ENCODE peak calls at places on chromosomes 16 and 17, in ten cellular contexts. U, Y, F, I, N, X, E, A, G and O are unnamed samples.

GRCh38 chr17:67258836-67259468 is 14.0 kb upstream of the HELZ start:
- DNase-seq in F (no peak), N (no peak), X (no peak), U (no peak), E (peak), G (no peak), A (no peak), Y (no peak), I (no peak), O (no peak)

GRCh38 chr16:87765776-87766484 is at the start of gene KLHDC4:
- DNase-seq in U (peak), A (peak), E (peak), I (peak), N (peak), F (peak), Y (peak), G (peak), X (peak), O (peak)

GRCh38 chr16:12461201-12461600 is 342.5 kb downstream of the CPPED1 start:
- DNase-seq in N (peak), Y (no peak), E (no peak), X (no peak), F (no peak), U (no peak), I (no peak), G (no peak), A (no peak), O (no peak)

GRCh38 chr16:56111100-56111499 is 80.2 kb upstream of the GNAO1 start:
- DNase-seq in Y (no peak), A (no peak), U (no peak), G (no peak), N (no peak), E (no peak), X (no peak), I (no peak), F (no peak), O (no peak)

GRCh38 chr17:57946798-57947358 is 8.3 kb downstream of the CUEDC1 start:
- DNase-seq in A (no peak), I (peak), X (no peak), G (peak), Y (no peak), F (peak), N (peak), U (peak), E (peak), O (no peak)

GRCh38 chr17:73074515-73074914 is 18.0 kb downstream of the SLC39A11 start:
- DNase-seq in G (no peak), E (no peak), Y (no peak), U (no peak), I (no peak), A (no peak), X (no peak), F (no peak), N (no peak), O (no peak)

GRCh38 chr16:82082543-82083244 is 47.6 kb downstream of the HSD17B2 start:
- DNase-seq in N (no peak), U (peak), I (no peak), Y (no peak), X (no peak), E (no peak), F (no peak), A (no peak), G (peak), O (no peak)

GRCh38 chr17:40241435-40241834 is 22.3 kb downstream of the WIPF2 start:
- DNase-seq in Y (no peak), I (no peak), A (no peak), F (no peak), X (no peak), E (no peak), U (peak), N (no peak), G (no peak), O (no peak)

GRCh38 chr16:4496305-4496704 is 20.1 kb downstream of the HMOX2 start:
- DNase-seq in U (peak), F (no peak), E (no peak), A (no peak), G (no peak), X (no peak), N (no peak), I (no peak), Y (no peak), O (no peak)

GRCh38 chr17:13626703-13627102 is 25.0 kb upstream of the HS3ST3A1 start:
- DNase-seq in E (no peak), F (no peak), G (no peak), U (peak), Y (no peak), X (no peak), N (peak), A (no peak), I (no peak), O (no peak)

GRCh38 chr16:50838885-50839284 is 97.0 kb downstream of the CYLD start:
- DNase-seq in U (no peak), Y (no peak), N (no peak), G (no peak), E (no peak), F (no peak), A (no peak), I (no peak), X (no peak), O (no peak)

GRCh38 chr17:69860142-69860680 is 214.8 kb upstream of the KCNJ16 start:
- DNase-seq in Y (no peak), G (no peak), A (no peak), N (no peak), F (no peak), X (no peak), U (no peak), E (no peak), I (no peak), O (no peak)

GRCh38 chr17:59558953-59559352 is 6.5 kb upstream of the DHX40 start:
- DNase-seq in I (no peak), F (no peak), X (no peak), A (no peak), Y (peak), N (peak), E (no peak), G (no peak), U (peak), O (no peak)

GRCh38 chr17:16250635-16251034 is 33.6 kb downstream of the PIGL start:
- DNase-seq in A (no peak), G (no peak), I (no peak), Y (no peak), X (no peak), N (peak), E (no peak), F (no peak), U (peak), O (no peak)

GRCh38 chr16:29963021-29963743 is 1.3 kb downstream of the TMEM219 start:
- DNase-seq in N (no peak), F (no peak), E (no peak), U (no peak), G (no peak), I (no peak), A (no peak), Y (no peak), X (no peak), O (no peak)

GRCh38 chr17:35404360-35404759 is 27.9 kb downstream of the SLFN12 start:
- DNase-seq in F (no peak), X (no peak), U (peak), Y (no peak), N (peak), A (no peak), I (no peak), G (no peak), E (no peak), O (no peak)

GRCh38 chr16:12798846-12799245 is 4.8 kb downstream of the CPPED1 start:
- DNase-seq in U (no peak), A (no peak), G (no peak), Y (no peak), F (no peak), X (no peak), I (no peak), E (no peak), N (no peak), O (no peak)

GRCh38 chr16:57028086-57028485 is 38.7 kb downstream of the NLRC5 start:
- DNase-seq in A (peak), E (no peak), G (no peak), U (no peak), Y (no peak), I (no peak), X (no peak), F (no peak), N (no peak), O (no peak)

GRCh38 chr16:57255686-57256415 is 10.8 kb downstream of the ARL2BP start:
- DNase-seq in A (no peak), F (peak), I (no peak), Y (no peak), G (no peak), E (no peak), U (no peak), X (no peak), N (no peak), O (no peak)

GRCh38 chr16:66961065-66961744 is at the start of gene CES3:
- DNase-seq in N (peak), F (peak), A (peak), U (peak), Y (peak), X (peak), G (peak), I (no peak), E (peak), O (peak)

GRCh38 chr16:13229039-13229438 is 327.6 kb downstream of the SHISA9 start:
- DNase-seq in I (no peak), A (no peak), U (no peak), E (no peak), G (no peak), Y (no peak), N (no peak), F (no peak), X (no peak), O (no peak)

GRCh38 chr16:82657239-82657638 is 30.5 kb downstream of the CDH13 start:
- DNase-seq in Y (no peak), I (no peak), X (no peak), E (no peak), F (no peak), U (peak), G (no peak), N (peak), A (no peak), O (no peak)

GRCh38 chr16:69707920-69708683 is 18.3 kb downstream of the NQO1 start:
- DNase-seq in F (no peak), N (no peak), A (no peak), Y (no peak), G (no peak), X (no peak), I (no peak), U (no peak), E (no peak), O (no peak)

DNA sequence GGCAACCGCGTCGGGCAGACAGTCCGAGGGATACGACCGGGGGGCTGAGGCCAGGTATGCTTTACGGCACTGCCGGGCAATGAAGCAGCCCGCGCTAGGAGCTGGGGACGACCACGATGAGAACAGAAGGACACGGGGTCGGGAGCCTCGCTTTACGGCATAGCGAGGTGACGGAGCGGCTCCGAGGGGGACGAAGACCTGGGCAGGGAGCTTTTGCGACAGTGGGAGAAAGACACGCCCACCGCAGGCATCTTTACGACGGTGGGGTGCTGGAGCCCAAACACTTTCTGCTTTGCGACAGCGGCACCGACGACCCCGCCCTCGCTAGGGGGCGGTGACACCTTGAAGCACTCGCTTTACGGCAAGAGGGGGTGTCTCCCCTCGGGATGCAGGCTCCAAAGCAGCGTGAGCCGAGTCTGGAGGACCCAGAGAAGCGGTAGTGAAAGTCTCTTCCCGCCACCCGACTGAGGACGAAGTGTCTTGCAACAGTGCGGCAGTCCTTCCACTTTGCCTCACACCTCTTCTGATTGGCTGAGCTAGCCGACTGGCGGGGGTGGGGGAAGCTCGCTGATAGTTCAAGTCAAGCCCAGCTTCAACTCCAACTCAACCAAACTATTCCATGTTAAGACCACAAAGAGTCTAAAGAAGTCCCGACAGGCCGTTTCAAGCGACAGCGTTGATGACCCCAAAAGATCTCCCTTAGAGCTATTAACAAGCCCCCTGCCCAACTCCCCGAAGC is 394 bp upstream of the NEURL4 start:
- DNase-seq in X (peak), Y (peak), U (peak), N (peak), A (peak), G (peak), F (peak), E (peak), I (peak), O (peak)
- TF ChIP-seq CTCF in X (peak), Y (peak), U (no peak), N (no peak), A (no peak), G (no peak), F (no peak), E (no peak), I (no peak), O (no peak)

DNA sequence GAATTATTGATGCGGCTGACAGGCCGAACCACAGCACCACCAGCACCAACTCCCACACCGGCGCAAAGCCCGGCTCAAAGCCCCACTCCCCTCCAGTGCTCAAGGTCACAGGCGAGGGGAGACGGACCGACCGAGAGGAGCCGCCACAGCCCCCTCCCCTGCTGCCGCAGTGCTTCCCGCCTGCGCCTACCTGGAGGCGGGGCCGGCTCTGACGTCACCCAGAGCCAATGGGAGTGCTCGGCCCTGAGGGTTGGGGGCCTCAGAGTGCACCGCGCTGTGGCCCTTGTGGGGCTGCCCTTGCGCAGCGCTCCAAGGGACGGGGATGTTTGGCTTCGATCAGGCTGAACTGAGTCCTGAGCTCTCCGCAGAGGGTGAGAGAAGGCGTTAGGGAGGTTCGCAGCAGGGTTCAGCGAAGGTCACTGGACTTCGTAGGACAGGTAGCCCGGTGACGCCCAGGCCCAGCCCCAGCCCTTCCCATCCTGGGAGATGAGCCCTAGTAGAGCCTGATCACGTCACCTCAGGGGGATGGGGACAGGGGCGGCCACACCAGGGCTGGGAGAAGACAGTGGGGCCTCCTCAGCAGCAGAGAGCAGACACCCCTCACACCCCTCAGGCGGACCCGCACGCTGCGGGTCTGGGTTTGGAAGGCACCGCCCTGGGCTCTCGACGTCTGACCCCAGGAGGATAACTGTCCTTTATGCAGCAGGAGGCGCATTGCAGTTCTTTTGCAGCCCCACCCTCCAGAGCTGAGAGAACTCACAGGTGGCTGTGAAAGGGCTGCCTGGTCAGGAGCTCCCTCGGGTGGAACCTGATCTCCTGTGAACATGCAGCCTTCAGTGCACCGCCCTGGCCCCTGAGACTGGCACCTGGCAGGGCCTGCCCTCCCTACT is 1.5 kb downstream of the NDRG4 start:
- DNase-seq in E (peak), U (no peak), I (no peak), G (no peak), N (no peak), X (peak), Y (peak), F (peak), A (peak), O (peak)
- TF ChIP-seq CTCF in E (no peak), U (no peak), I (no peak), G (no peak), N (no peak), X (no peak), Y (no peak), F (no peak), A (no peak), O (no peak)

DNA sequence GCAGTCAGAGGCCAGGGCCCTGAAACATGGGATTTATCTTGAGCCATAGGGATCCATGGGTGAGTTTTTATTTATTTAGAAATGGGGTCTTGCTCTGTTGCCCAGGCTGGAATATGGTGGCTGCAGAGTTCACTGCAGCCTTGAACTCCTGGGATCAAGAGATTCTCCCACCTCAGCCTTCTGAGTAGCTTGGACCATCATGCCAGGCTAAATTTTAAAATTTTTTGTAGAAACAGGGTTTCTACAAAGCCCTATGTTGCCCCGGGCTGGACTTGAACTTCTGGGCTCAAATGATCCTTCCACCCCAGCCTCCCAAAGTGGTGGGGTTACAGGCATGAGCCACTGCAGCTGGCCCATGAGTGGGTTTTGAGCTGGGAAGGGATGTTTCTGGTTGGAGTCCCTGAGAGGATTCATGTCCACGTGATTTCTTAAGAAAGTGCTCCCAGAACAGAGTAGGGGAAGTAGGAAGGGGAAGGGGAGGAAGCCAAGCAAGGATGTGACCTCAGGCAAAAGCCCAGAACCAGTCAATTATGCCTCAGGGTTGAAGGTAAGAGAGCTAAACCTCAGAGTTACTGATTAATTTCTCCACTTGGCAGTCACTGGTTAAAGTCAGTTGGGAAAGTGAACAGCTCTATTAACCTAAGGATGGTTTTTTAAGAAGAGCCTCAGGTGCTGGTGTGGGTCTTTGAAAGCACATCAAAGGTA is 3.9 kb upstream of the KAT8 start:
- DNase-seq in I (no peak), E (no peak), G (no peak), N (no peak), A (no peak), U (no peak), Y (no peak), F (no peak), X (no peak), O (no peak)
- TF ChIP-seq CTCF in I (no peak), E (no peak), G (no peak), N (no peak), A (no peak), U (no peak), Y (no peak), F (no peak), X (no peak), O (no peak)

GRCh38 chr17:39244016-39244599 is 18.4 kb upstream of the STAC2 start:
- DNase-seq in X (no peak), I (no peak), A (peak), E (no peak), F (no peak), G (no peak), U (no peak), Y (no peak), N (no peak), O (peak)

GRCh38 chr17:39243155-39243554 is 17.4 kb upstream of the STAC2 start:
- DNase-seq in F (no peak), G (no peak), X (no peak), N (no peak), Y (no peak), U (no peak), E (no peak), I (no peak), A (no peak), O (no peak)

GRCh38 chr17:39239640-39240314 is 14.0 kb upstream of the STAC2 start:
- DNase-seq in F (peak), E (peak), U (no peak), G (peak), I (no peak), A (peak), X (peak), N (peak), Y (peak), O (peak)

GRCh38 chr17:39237586-39237985 is 11.8 kb upstream of the STAC2 start:
- DNase-seq in U (no peak), X (no peak), N (no peak), A (no peak), G (no peak), E (no peak), F (no peak), I (no peak), Y (no peak), O (no peak)

DNA sequence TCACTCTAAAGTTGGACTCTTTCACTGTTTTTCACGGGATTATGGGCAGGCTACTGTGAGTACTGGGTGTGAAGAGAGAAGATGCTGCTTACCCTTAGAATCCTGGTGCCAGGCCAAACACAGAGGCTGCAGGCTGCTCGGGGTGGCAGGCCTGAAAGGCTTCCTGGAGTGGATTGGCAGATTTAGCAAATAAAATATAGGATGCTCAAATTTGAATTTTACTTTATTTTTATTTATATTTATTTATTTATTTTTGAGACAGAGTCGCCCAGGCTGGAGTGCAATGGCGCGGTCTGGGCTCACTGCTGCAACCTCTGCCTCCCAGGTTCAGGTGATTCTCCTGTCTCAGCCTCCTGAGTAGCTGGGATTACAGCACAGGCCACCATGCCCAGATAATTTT is 14.9 kb upstream of the STAC2 start:
- DNase-seq in G (no peak), U (no peak), N (no peak), F (no peak), A (no peak), Y (no peak), I (no peak), E (no peak), X (no peak), O (no peak)
- TF ChIP-seq CTCF in G (no peak), U (no peak), N (no peak), F (no peak), A (no peak), Y (no peak), I (no peak), E (no peak), X (no peak), O (no peak)

GRCh38 chr16:73199214-73199613 is 151.3 kb upstream of the ZFHX3 start:
- DNase-seq in Y (no peak), N (no peak), U (no peak), I (no peak), A (no peak), F (no peak), E (no peak), G (no peak), X (no peak), O (no peak)
- TF ChIP-seq CTCF in Y (no peak), N (no peak), U (no peak), I (no peak), A (no peak), F (no peak), E (no peak), G (no peak), X (no peak), O (no peak)

GRCh38 chr17:4815043-4815675 is 8.2 kb downstream of the PLD2 start:
- DNase-seq in A (no peak), U (no peak), E (no peak), Y (no peak), X (no peak), F (no peak), G (no peak), I (no peak), N (no peak), O (no peak)
- TF ChIP-seq CTCF in A (peak), U (peak), E (no peak), Y (peak), X (peak), F (no peak), G (no peak), I (no peak), N (peak), O (peak)